ENCODE peak calls at places on chromosome 19, in six cellular contexts. N, E, U, L, V and Q are unnamed samples.
A peak's percentile ranks its signal among the peaks of the same experiment; 100 is the strongest.

GRCh38 chr19:38650911-38651584 is 3.6 kb downstream of the ACTN4 start:
- DNase-seq in N (no peak), E (no peak), U (no peak), L (no peak), V (no peak), Q (no peak)

GRCh38 chr19:14375055-14375581 is 6.1 kb upstream of the ADGRE5 start:
- DNase-seq in N (no peak), E (no peak), U (no peak), L (no peak), V (no peak), Q (no peak)

GRCh38 chr19:33772858-33773180 is 23.9 kb upstream of the KCTD15 start:
- DNase-seq in N (no peak), E (no peak), U (no peak), L (no peak), V (no peak), Q (no peak)

GRCh38 chr19:1942078-1942933 is 1.3 kb downstream of the CSNK1G2 start:
- DNase-seq in N (no peak), E (peak; percentile 83), U (peak; percentile 93), L (peak; percentile 42), V (peak; percentile 73), Q (peak; percentile 85)

GRCh38 chr19:3358919-3359849 is 7.2 kb upstream of the NFIC start:
- DNase-seq in N (peak; percentile 96), E (no peak), U (peak; percentile 33), L (no peak), V (no peak), Q (no peak)

GRCh38 chr19:51166846-51167490 is 24.9 kb downstream of the SIGLEC7 start:
- DNase-seq in N (no peak), E (no peak), U (no peak), L (no peak), V (no peak), Q (no peak)

GRCh38 chr19:46950526-46951235 is 69.0 kb upstream of the NPAS1 start:
- DNase-seq in N (no peak), E (no peak), U (no peak), L (no peak), V (no peak), Q (no peak)

GRCh38 chr19:7852851-7853759 is 21.1 kb downstream of the PRR36 start:
- DNase-seq in N (peak; percentile 97), E (peak; percentile 96), U (peak; percentile 97), L (no peak), V (peak; percentile 90), Q (peak; percentile 97)

GRCh38 chr19:54208784-54209057 is 8.1 kb downstream of the RPS9 start:
- DNase-seq in N (no peak), E (no peak), U (peak; percentile 38), L (no peak), V (no peak), Q (no peak)

GRCh38 chr19:53466726-53467125 is 807 bp upstream of the ZNF813 start:
- DNase-seq in N (no peak), E (no peak), U (no peak), L (no peak), V (no peak), Q (no peak)

GRCh38 chr19:39497850-39498261 is 891 bp upstream of the DLL3 start:
- DNase-seq in N (peak; percentile 74), E (peak; percentile 88), U (peak; percentile 89), L (no peak), V (peak; percentile 36), Q (peak; percentile 85)

GRCh38 chr19:2051771-2052704 is 994 bp upstream of the MKNK2 start:
- DNase-seq in N (no peak), E (no peak), U (no peak), L (peak; percentile 72), V (no peak), Q (no peak)

GRCh38 chr19:7533281-7533819 is 2.2 kb upstream of the PNPLA6 start:
- DNase-seq in N (no peak), E (peak; percentile 66), U (peak; percentile 72), L (no peak), V (no peak), Q (no peak)

GRCh38 chr19:33302974-33303790 is 848 bp upstream of the CEBPA start:
- DNase-seq in N (no peak), E (peak; percentile 61), U (peak; percentile 81), L (no peak), V (no peak), Q (no peak)

GRCh38 chr19:21569497-21569870 is 64.1 kb downstream of the ZNF429 start:
- DNase-seq in N (no peak), E (no peak), U (no peak), L (no peak), V (no peak), Q (no peak)

GRCh38 chr19:9836021-9836420 is 903 bp downstream of the PIN1 start:
- DNase-seq in N (no peak), E (no peak), U (no peak), L (no peak), V (no peak), Q (no peak)

DNA sequence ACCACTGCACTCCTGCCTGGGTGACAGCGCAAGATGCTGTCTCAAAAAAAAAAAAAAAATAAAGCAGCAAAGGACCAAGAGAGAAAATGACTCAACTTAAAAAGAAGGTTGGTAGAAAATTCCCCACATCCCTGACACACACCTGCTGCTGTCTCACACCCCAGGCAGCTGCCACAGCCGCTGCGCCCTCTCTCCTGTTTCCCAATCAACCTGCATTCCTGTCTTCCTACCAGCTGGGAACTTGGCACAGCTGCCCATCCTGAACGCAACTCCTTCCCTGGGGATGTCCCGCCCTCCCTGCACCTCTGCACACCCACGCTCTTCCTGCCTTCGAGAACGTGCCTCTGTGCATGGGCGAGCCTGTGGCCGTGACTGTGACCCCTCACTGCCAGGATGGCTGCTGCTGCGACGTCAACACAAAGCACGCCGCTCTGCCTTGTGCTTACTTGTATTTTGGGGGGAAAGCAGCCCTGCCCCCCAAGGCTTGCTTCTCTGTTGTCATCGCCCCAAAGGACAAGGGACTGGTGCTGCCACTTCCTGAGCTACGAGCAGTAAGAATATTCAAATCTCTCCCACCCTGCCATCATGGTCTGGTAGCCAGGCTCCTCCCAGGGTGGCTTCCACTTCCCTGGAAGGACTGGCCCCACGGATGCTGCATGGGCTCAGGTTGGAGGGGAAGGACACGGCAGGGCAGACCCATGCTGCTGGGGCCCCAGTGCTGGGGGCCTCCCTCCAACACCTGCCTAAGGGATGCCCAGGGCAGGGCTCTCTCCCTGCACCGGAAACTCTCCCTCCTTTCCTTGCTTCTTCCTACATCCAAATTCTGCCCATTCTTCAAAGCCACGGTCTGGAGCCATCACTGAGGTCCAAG is 20.7 kb downstream of the SH3GL1 start:
- DNase-seq in N (no peak), E (no peak), U (no peak), L (peak; percentile 69), V (no peak), Q (no peak)
- TF ChIP-seq CREB1 in N (no peak), E (no peak), U (no peak), L (no peak), V (no peak), Q (no peak)

DNA sequence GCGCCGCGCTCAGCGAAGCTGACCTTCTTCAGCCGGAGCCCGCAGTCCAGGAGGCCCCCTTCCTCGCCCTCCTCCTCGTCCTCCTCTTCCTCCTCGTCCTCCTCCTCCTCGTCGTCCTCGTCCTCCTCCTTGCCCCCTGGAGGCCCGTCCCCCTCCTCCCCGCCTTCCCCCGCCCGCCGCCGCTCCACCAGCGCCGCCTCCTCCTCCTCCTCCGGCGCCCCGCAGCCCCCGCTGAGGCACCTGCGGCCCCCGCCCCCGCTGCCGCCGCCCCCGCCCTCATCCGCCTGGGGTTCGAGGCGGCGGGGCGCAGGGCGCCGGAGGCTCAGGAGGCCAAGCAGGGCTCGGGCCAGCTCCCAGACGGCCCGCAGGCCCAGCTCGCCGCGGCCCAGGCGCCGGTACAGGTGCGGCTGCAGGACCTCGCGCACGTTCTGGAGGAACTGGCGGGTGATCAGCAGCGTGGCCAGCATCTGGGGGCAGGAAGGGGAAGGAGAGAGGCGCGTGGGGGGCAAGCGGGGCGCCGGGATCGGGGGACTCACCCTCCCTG is 6.1 kb downstream of the ANO8 start:
- DNase-seq in N (peak; percentile 63), E (peak; percentile 49), U (peak; percentile 56), L (no peak), V (no peak), Q (no peak)
- TF ChIP-seq CREB1 in N (no peak), E (no peak), U (no peak), L (no peak), V (no peak), Q (no peak)

DNA sequence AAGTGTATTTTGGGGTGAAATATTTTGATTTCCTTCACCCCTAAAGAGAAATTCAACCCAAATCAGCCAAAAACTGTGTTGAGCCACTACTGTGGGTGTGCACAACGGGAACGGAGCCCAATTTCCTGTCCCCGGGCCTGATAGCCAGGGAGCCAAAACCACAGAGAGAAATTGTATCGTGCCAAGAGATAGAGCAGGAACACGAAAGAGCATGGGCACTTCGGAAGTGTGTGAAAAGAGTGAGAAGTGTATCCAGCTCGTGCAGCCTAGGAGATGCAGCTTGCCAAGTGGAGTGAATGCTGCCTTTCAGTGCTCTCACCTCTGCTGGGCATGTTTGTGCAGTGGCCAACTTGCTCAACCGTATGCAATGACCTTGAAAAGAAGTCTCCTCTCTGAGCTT is 19.4 kb upstream of the PLEKHF1 start:
- DNase-seq in N (no peak), E (no peak), U (no peak), L (no peak), V (peak; percentile 27), Q (no peak)
- TF ChIP-seq CREB1 in N (no peak), E (no peak), U (no peak), L (no peak), V (no peak), Q (no peak)

GRCh38 chr19:18397242-18398202 is at the start of gene LRRC25:
- DNase-seq in N (peak; percentile 72), E (peak; percentile 89), U (peak; percentile 96), L (no peak), V (no peak), Q (peak; percentile 91)
- TF ChIP-seq CREB1 in N (no peak), E (no peak), U (no peak), L (no peak), V (no peak), Q (no peak)